ENCODE peak calls at places on chromosomes 11 and 22, in six cellular contexts. One of them, this sample, is unnamed.

GRCh38 chr22:31344369-31345330 is 1.5 kb downstream of the PATZ1 start:
- DNase-seq in IMR-90: peak
- DNase-seq in H1: peak
- DNase-seq in trophoblast cell: no peak
- DNase-seq in neuronal stem cell: peak
- DNase-seq in mesenchymal stem cell: peak
- DNase-seq in this sample: peak

GRCh38 chr22:17314472-17314871 is 54.8 kb upstream of the CECR2 start:
- DNase-seq in IMR-90: no peak
- DNase-seq in H1: no peak
- DNase-seq in trophoblast cell: no peak
- DNase-seq in neuronal stem cell: no peak
- DNase-seq in mesenchymal stem cell: no peak
- DNase-seq in this sample: no peak

GRCh38 chr11:2987881-2988280 is 4.2 kb downstream of the NAP1L4 start:
- DNase-seq in IMR-90: no peak
- DNase-seq in H1: no peak
- DNase-seq in trophoblast cell: no peak
- DNase-seq in neuronal stem cell: no peak
- DNase-seq in mesenchymal stem cell: no peak
- DNase-seq in this sample: no peak

GRCh38 chr11:104095791-104096190 is 59.4 kb downstream of the DDI1 start:
- DNase-seq in IMR-90: no peak
- DNase-seq in H1: no peak
- DNase-seq in trophoblast cell: no peak
- DNase-seq in neuronal stem cell: no peak
- DNase-seq in mesenchymal stem cell: no peak
- DNase-seq in this sample: no peak

GRCh38 chr11:102783720-102784119 is 3.3 kb upstream of the MMP10 start:
- DNase-seq in IMR-90: no peak
- DNase-seq in H1: no peak
- DNase-seq in trophoblast cell: no peak
- DNase-seq in neuronal stem cell: no peak
- DNase-seq in mesenchymal stem cell: no peak
- DNase-seq in this sample: no peak

GRCh38 chr11:121299417-121299816 is 6.8 kb downstream of the SC5D start:
- DNase-seq in IMR-90: peak
- DNase-seq in H1: no peak
- DNase-seq in trophoblast cell: no peak
- DNase-seq in neuronal stem cell: no peak
- DNase-seq in mesenchymal stem cell: no peak
- DNase-seq in this sample: no peak

GRCh38 chr11:64885367-64886286 is 7.2 kb upstream of the EHD1 start:
- DNase-seq in IMR-90: peak
- DNase-seq in H1: no peak
- DNase-seq in trophoblast cell: peak
- DNase-seq in neuronal stem cell: no peak
- DNase-seq in mesenchymal stem cell: peak
- DNase-seq in this sample: no peak

GRCh38 chr22:37971475-37972434 is 12.6 kb downstream of the SOX10 start:
- DNase-seq in IMR-90: no peak
- DNase-seq in H1: peak
- DNase-seq in trophoblast cell: no peak
- DNase-seq in neuronal stem cell: no peak
- DNase-seq in mesenchymal stem cell: no peak
- DNase-seq in this sample: peak

GRCh38 chr11:65304613-65305012 is 10.1 kb upstream of the CDC42EP2 start:
- DNase-seq in IMR-90: no peak
- DNase-seq in H1: no peak
- DNase-seq in trophoblast cell: no peak
- DNase-seq in neuronal stem cell: no peak
- DNase-seq in mesenchymal stem cell: no peak
- DNase-seq in this sample: no peak

GRCh38 chr22:21657361-21658118 is 8.3 kb upstream of the PPIL2 start:
- DNase-seq in IMR-90: peak
- DNase-seq in H1: peak
- DNase-seq in trophoblast cell: peak
- DNase-seq in neuronal stem cell: peak
- DNase-seq in mesenchymal stem cell: peak
- DNase-seq in this sample: peak

GRCh38 chr11:73578786-73579185 is 19.1 kb downstream of the FAM168A start:
- DNase-seq in IMR-90: no peak
- DNase-seq in H1: no peak
- DNase-seq in trophoblast cell: no peak
- DNase-seq in neuronal stem cell: no peak
- DNase-seq in mesenchymal stem cell: no peak
- DNase-seq in this sample: no peak

GRCh38 chr11:72727521-72727920 is 24.7 kb downstream of the ARAP1 start:
- DNase-seq in IMR-90: no peak
- DNase-seq in H1: no peak
- DNase-seq in trophoblast cell: no peak
- DNase-seq in neuronal stem cell: no peak
- DNase-seq in mesenchymal stem cell: no peak
- DNase-seq in this sample: no peak

GRCh38 chr22:31883989-31884388 is 60.3 kb upstream of the YWHAH start:
- DNase-seq in IMR-90: no peak
- DNase-seq in H1: no peak
- DNase-seq in trophoblast cell: no peak
- DNase-seq in neuronal stem cell: no peak
- DNase-seq in mesenchymal stem cell: no peak
- DNase-seq in this sample: no peak

GRCh38 chr11:68903631-68904457 is at the start of the genes IGHMBP2 and MRPL21:
- DNase-seq in IMR-90: peak
- DNase-seq in H1: peak
- DNase-seq in trophoblast cell: peak
- DNase-seq in neuronal stem cell: peak
- DNase-seq in mesenchymal stem cell: peak
- DNase-seq in this sample: peak

GRCh38 chr11:326842-327580 is 6.4 kb upstream of the IFITM3 start:
- DNase-seq in IMR-90: peak
- DNase-seq in H1: no peak
- DNase-seq in trophoblast cell: no peak
- DNase-seq in neuronal stem cell: no peak
- DNase-seq in mesenchymal stem cell: peak
- DNase-seq in this sample: no peak

GRCh38 chr11:114348200-114349191 is 51.8 kb downstream of the C11orf71 start:
- DNase-seq in IMR-90: peak
- DNase-seq in H1: peak
- DNase-seq in trophoblast cell: peak
- DNase-seq in neuronal stem cell: peak
- DNase-seq in mesenchymal stem cell: peak
- DNase-seq in this sample: peak

GRCh38 chr11:17730137-17730536 is 4.4 kb upstream of the KCNC1 start:
- DNase-seq in IMR-90: no peak
- DNase-seq in H1: no peak
- DNase-seq in trophoblast cell: no peak
- DNase-seq in neuronal stem cell: no peak
- DNase-seq in mesenchymal stem cell: no peak
- DNase-seq in this sample: no peak

GRCh38 chr22:25853078-25853477 is 111.1 kb downstream of the MYO18B start:
- DNase-seq in IMR-90: no peak
- DNase-seq in H1: no peak
- DNase-seq in trophoblast cell: no peak
- DNase-seq in neuronal stem cell: no peak
- DNase-seq in mesenchymal stem cell: no peak
- DNase-seq in this sample: no peak

GRCh38 chr11:59962103-59962474 is 1.7 kb upstream of the OOSP4A start:
- DNase-seq in IMR-90: no peak
- DNase-seq in H1: no peak
- DNase-seq in trophoblast cell: no peak
- DNase-seq in neuronal stem cell: no peak
- DNase-seq in mesenchymal stem cell: no peak
- DNase-seq in this sample: no peak

GRCh38 chr11:78791254-78791653 is 216.6 kb upstream of the NARS2 start:
- DNase-seq in IMR-90: peak
- DNase-seq in H1: no peak
- DNase-seq in trophoblast cell: no peak
- DNase-seq in neuronal stem cell: no peak
- DNase-seq in mesenchymal stem cell: peak
- DNase-seq in this sample: no peak

GRCh38 chr11:46999217-46999616 is 62.7 kb downstream of the CSTPP1 start:
- DNase-seq in IMR-90: no peak
- DNase-seq in H1: no peak
- DNase-seq in trophoblast cell: no peak
- DNase-seq in neuronal stem cell: no peak
- DNase-seq in mesenchymal stem cell: no peak
- DNase-seq in this sample: no peak

GRCh38 chr11:118304227-118304808 is at the start of gene CD3E:
- DNase-seq in IMR-90: no peak
- DNase-seq in H1: no peak
- DNase-seq in trophoblast cell: no peak
- DNase-seq in neuronal stem cell: no peak
- DNase-seq in mesenchymal stem cell: no peak
- DNase-seq in this sample: no peak

GRCh38 chr11:72225411-72225951 is 914 bp downstream of the INPPL1 start:
- DNase-seq in IMR-90: no peak
- DNase-seq in H1: no peak
- DNase-seq in trophoblast cell: no peak
- DNase-seq in neuronal stem cell: no peak
- DNase-seq in mesenchymal stem cell: no peak
- DNase-seq in this sample: peak

GRCh38 chr11:15159085-15159484 is 44.4 kb downstream of the INSC start:
- DNase-seq in IMR-90: peak
- DNase-seq in H1: no peak
- DNase-seq in trophoblast cell: no peak
- DNase-seq in neuronal stem cell: no peak
- DNase-seq in mesenchymal stem cell: peak
- DNase-seq in this sample: peak

GRCh38 chr11:14783788-14784187 is 108.2 kb downstream of the CYP2R1 start:
- DNase-seq in IMR-90: no peak
- DNase-seq in H1: no peak
- DNase-seq in trophoblast cell: no peak
- DNase-seq in neuronal stem cell: no peak
- DNase-seq in mesenchymal stem cell: no peak
- DNase-seq in this sample: no peak

GRCh38 chr11:507727-508515 is 879 bp upstream of the RNH1 start:
- DNase-seq in IMR-90: no peak
- DNase-seq in H1: no peak
- DNase-seq in trophoblast cell: no peak
- DNase-seq in neuronal stem cell: no peak
- DNase-seq in mesenchymal stem cell: peak
- DNase-seq in this sample: no peak

GRCh38 chr11:44973634-44974401 is 23.1 kb upstream of the TP53I11 start:
- DNase-seq in IMR-90: no peak
- DNase-seq in H1: no peak
- DNase-seq in trophoblast cell: no peak
- DNase-seq in neuronal stem cell: no peak
- DNase-seq in mesenchymal stem cell: no peak
- DNase-seq in this sample: no peak

GRCh38 chr11:116875194-116875593 is 37.8 kb upstream of the APOA1 start:
- DNase-seq in IMR-90: no peak
- DNase-seq in H1: no peak
- DNase-seq in trophoblast cell: no peak
- DNase-seq in neuronal stem cell: no peak
- DNase-seq in mesenchymal stem cell: no peak
- DNase-seq in this sample: no peak

GRCh38 chr11:126149759-126150236 is 61.7 kb downstream of the RPUSD4 start:
- DNase-seq in IMR-90: no peak
- DNase-seq in H1: no peak
- DNase-seq in trophoblast cell: no peak
- DNase-seq in neuronal stem cell: no peak
- DNase-seq in mesenchymal stem cell: no peak
- DNase-seq in this sample: no peak

GRCh38 chr22:29030618-29031235 is 30.9 kb downstream of the C22orf31 start:
- DNase-seq in IMR-90: peak
- DNase-seq in H1: peak
- DNase-seq in trophoblast cell: no peak
- DNase-seq in neuronal stem cell: peak
- DNase-seq in mesenchymal stem cell: peak
- DNase-seq in this sample: peak

GRCh38 chr11:61654397-61654829 is 25.8 kb upstream of the DAGLA start:
- DNase-seq in IMR-90: no peak
- DNase-seq in H1: no peak
- DNase-seq in trophoblast cell: no peak
- DNase-seq in neuronal stem cell: no peak
- DNase-seq in mesenchymal stem cell: no peak
- DNase-seq in this sample: no peak
- H3K14ac ChIP-seq in IMR-90: no peak
- H3K14ac ChIP-seq in H1: no peak
- H3K14ac ChIP-seq in trophoblast cell: no peak
- H3K14ac ChIP-seq in neuronal stem cell: peak
- H3K14ac ChIP-seq in mesenchymal stem cell: peak
- H3K14ac ChIP-seq in this sample: no peak

GRCh38 chr22:46061124-46061410 is 84.1 kb upstream of the WNT7B start:
- DNase-seq in IMR-90: no peak
- DNase-seq in H1: no peak
- DNase-seq in trophoblast cell: no peak
- DNase-seq in neuronal stem cell: no peak
- DNase-seq in mesenchymal stem cell: no peak
- DNase-seq in this sample: no peak
- H4K91ac ChIP-seq in IMR-90: no peak
- H4K91ac ChIP-seq in H1: no peak
- H4K91ac ChIP-seq in trophoblast cell: no peak
- H4K91ac ChIP-seq in neuronal stem cell: no peak
- H4K91ac ChIP-seq in mesenchymal stem cell: no peak
- H4K91ac ChIP-seq in this sample: no peak

DNA sequence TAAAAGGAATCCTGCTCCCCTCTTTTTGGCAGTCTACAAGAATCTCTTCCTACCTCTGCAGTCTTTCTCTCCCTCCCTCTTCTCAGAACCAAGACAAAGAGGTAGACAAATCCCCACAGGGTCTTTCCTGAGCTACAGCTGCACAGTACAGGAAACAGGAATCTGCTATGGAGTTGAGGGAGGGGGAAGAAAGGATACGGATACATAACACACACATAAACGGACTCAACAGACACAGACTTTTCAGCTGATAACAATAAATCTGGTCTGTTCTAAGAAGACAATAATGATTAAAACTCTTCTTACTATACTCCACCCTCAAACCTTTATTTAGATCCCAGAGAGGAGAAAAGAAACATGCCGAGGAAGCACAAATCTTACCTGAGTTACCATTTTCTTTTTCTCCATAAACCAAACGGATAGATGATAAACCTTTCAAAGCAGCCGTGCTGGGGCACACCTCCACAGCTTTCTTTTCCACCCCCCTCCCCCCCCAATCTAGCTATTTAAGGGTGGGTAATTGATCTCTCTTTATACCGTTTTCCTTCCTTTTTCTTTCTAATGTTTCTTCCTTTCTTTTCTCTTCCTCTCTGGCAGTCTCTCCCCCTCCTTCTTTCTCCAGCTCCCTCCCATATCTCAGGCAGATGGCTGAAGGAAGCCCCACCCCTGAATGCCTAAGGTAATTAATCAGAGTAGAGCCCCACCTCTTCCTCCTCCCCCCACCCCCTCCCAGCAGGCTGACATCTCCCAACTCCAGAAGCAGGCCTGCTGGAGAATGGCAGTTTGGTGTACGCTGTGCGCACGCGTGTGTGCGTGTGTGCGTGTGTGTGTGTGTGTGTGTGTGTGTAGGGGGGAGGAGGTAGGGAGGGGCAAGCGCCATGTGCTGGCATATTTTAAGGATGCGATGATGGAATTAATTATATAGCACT is 122.4 kb downstream of the APOL5 start:
- DNase-seq in IMR-90: peak
- DNase-seq in H1: peak
- DNase-seq in trophoblast cell: peak
- DNase-seq in neuronal stem cell: peak
- DNase-seq in mesenchymal stem cell: peak
- DNase-seq in this sample: peak
- H2BK5ac ChIP-seq in IMR-90: peak
- H2BK5ac ChIP-seq in H1: peak
- H2BK5ac ChIP-seq in trophoblast cell: peak
- H2BK5ac ChIP-seq in neuronal stem cell: no peak
- H2BK5ac ChIP-seq in mesenchymal stem cell: peak
- H2BK5ac ChIP-seq in this sample: no peak

GRCh38 chr11:119629085-119629484 is 99.9 kb downstream of the NECTIN1 start:
- DNase-seq in IMR-90: no peak
- DNase-seq in H1: no peak
- DNase-seq in trophoblast cell: no peak
- DNase-seq in neuronal stem cell: no peak
- DNase-seq in mesenchymal stem cell: no peak
- DNase-seq in this sample: no peak
- H3K14ac ChIP-seq in IMR-90: no peak
- H3K14ac ChIP-seq in H1: no peak
- H3K14ac ChIP-seq in trophoblast cell: no peak
- H3K14ac ChIP-seq in neuronal stem cell: no peak
- H3K14ac ChIP-seq in mesenchymal stem cell: no peak
- H3K14ac ChIP-seq in this sample: no peak